ENCODE peak calls at places on chromosome 13, in four cellular contexts. C, H, P and D are unnamed samples.

GRCh38 chr13:80037505-80037888 is 303.4 kb downstream of the SPRY2 start:
- DNase-seq in P (no peak), C (no peak), H (peak; percentile 95), D (no peak)

GRCh38 chr13:49791753-49792549 is 531 bp downstream of the KPNA3 start:
- DNase-seq in P (peak; percentile 46), C (peak; percentile 56), H (peak; percentile 36), D (peak; percentile 49)

GRCh38 chr13:112118451-112119064 is 51.6 kb downstream of the SOX1 start:
- DNase-seq in P (no peak), C (no peak), H (no peak), D (no peak)

GRCh38 chr13:77002590-77003190 is 10.8 kb downstream of the CLN5 start:
- DNase-seq in C (no peak), P (no peak), H (peak; percentile 48), D (no peak)

GRCh38 chr13:84439108-84439507 is 556.8 kb upstream of the SLITRK1 start:
- DNase-seq in H (peak; percentile 58), P (no peak), C (no peak), D (no peak)

GRCh38 chr13:76693086-76693485 is 193.1 kb downstream of the KCTD12 start:
- DNase-seq in C (no peak), P (no peak), H (no peak), D (no peak)

GRCh38 chr13:109481046-109481445 is 305.3 kb downstream of the IRS2 start:
- DNase-seq in P (no peak), C (no peak), H (peak; percentile 53), D (no peak)

GRCh38 chr13:52461265-52461664 is 6.0 kb downstream of the CKAP2 start:
- DNase-seq in C (no peak), H (no peak), P (no peak), D (no peak)

GRCh38 chr13:61183670-61184069 is 232.0 kb downstream of the PCDH20 start:
- DNase-seq in P (no peak), C (no peak), H (no peak), D (no peak)

GRCh38 chr13:41577437-41577836 is 120.1 kb downstream of the RGCC start:
- DNase-seq in C (no peak), H (peak; percentile 16), P (no peak), D (no peak)

GRCh38 chr13:113205428-113205931 is 3.0 kb downstream of the PCID2 start:
- DNase-seq in P (no peak), H (peak; percentile 65), C (no peak), D (no peak)

GRCh38 chr13:27259831-27260230 is 8.5 kb downstream of the RPL21 start:
- DNase-seq in C (no peak), H (no peak), P (no peak), D (no peak)

GRCh38 chr13:100633461-100633860 is 41.1 kb downstream of the TMTC4 start:
- DNase-seq in C (no peak), P (no peak), H (peak; percentile 96), D (no peak)
- H3K36me3 ChIP-seq in C (peaks cover 72% of the 10 kb centered on the region), P (peaks cover 4% of the 10 kb centered on the region), H (peaks cover 19% of the 10 kb centered on the region), D (peaks cover 20% of the 10 kb centered on the region)

DNA sequence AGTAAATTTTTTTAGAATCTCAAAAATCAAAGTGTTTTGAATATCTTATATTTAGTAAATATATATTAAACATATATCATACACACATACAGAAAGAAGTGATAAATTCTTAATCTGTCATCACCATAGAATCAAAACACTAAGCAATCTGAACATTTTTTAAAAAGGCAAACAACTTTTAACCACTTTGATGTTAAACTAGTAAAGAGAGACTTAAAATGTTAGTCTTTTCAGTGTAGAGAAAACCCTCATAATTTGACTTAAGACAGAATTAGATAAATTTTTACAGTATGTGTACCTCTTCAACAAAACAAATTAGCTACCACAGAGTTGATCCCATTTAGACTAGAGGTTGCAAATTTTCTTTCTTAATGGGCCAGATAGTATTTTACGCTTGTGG is 13.4 kb downstream of the SUPT20H start:
- DNase-seq in P (no peak), H (no peak), C (no peak), D (no peak)
- H3K36me3 ChIP-seq in P (peaks cover 83% of the 10 kb centered on the region), H (peaks cover 30% of the 10 kb centered on the region), C (peaks cover 76% of the 10 kb centered on the region), D (peaks cover 45% of the 10 kb centered on the region)

DNA sequence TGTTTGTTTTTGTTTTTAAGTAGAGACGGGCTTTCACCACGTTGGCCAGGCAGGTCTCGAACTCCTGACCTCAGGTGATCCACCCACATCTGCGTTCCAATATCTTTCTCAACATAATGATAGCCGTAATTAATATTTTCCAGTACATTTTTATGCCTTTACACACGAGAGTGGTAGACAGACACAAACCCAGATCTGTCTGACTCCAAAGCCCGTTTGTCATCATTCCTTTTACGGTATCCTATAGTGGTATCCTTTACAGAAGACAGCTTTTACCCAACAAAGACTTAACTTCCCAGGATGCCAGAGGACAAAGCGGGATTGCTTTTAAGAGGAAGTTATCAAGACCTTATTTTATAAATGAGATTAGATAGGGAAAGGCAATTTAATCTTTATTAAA is 59.8 kb downstream of the IPO5 start:
- DNase-seq in H (no peak), C (no peak), P (no peak), D (no peak)
- H3K36me3 ChIP-seq in H (peaks cover 38% of the 10 kb centered on the region), C (peaks cover 97% of the 10 kb centered on the region), P (peaks cover 90% of the 10 kb centered on the region), D (peaks cover 31% of the 10 kb centered on the region)

GRCh38 chr13:110897521-110897920 is 17.3 kb downstream of the ANKRD10 start:
- DNase-seq in H (no peak), C (no peak), P (no peak), D (no peak)

GRCh38 chr13:110894086-110894485 is 20.8 kb downstream of the ANKRD10 start:
- DNase-seq in C (no peak), H (no peak), P (no peak), D (no peak)

GRCh38 chr13:110893571-110893970 is 21.3 kb downstream of the ANKRD10 start:
- DNase-seq in P (no peak), C (no peak), H (no peak), D (no peak)

GRCh38 chr13:110902370-110902769 is 12.5 kb downstream of the ANKRD10 start:
- DNase-seq in P (no peak), C (no peak), H (peak; percentile 61), D (no peak)

DNA sequence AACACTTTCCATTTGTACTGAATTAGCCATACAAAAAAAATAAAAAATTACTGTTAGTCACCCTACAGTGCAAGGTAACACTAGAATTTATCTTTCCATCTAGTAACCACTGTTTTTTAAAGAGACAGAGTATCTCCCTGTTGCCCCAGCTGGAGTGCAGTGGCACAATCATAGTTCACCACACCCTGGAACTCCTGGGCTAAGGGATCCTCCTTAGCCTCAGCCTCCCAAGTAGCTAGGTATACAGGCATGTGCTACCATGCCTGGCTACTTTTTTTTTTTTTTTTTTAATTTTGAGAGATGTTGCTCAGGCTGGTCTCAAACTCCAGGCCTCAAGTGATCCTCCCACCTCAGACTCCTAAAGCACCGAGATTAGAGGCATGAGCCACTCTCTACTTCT is 17.8 kb downstream of the ANKRD10 start:
- DNase-seq in H (no peak), C (no peak), P (no peak), D (no peak)
- H3K36me3 ChIP-seq in H (peaks cover 32% of the 10 kb centered on the region), C (peaks cover 58% of the 10 kb centered on the region), P (peaks cover 49% of the 10 kb centered on the region), D (peaks cover 19% of the 10 kb centered on the region)

GRCh38 chr13:98226520-98226919 is 49.5 kb upstream of the RNF113B start:
- DNase-seq in C (no peak), P (no peak), H (no peak), D (no peak)

GRCh38 chr13:98234348-98234747 is 57.3 kb upstream of the RNF113B start:
- DNase-seq in H (no peak), C (no peak), P (no peak), D (no peak)

GRCh38 chr13:98233127-98233526 is 56.1 kb upstream of the RNF113B start:
- DNase-seq in H (no peak), C (no peak), P (no peak), D (no peak)

GRCh38 chr13:98228661-98229349 is 51.7 kb upstream of the RNF113B start:
- DNase-seq in P (no peak), C (no peak), H (peak; percentile 74), D (no peak)

GRCh38 chr13:98232456-98232855 is 55.4 kb upstream of the RNF113B start:
- DNase-seq in C (no peak), H (peak; percentile 76), P (no peak), D (no peak)
- H3K36me3 ChIP-seq in C (no peaks in the 10 kb centered on the region), H (peaks cover 1% of the 10 kb centered on the region), P (no peaks in the 10 kb centered on the region), D (no peaks in the 10 kb centered on the region)

DNA sequence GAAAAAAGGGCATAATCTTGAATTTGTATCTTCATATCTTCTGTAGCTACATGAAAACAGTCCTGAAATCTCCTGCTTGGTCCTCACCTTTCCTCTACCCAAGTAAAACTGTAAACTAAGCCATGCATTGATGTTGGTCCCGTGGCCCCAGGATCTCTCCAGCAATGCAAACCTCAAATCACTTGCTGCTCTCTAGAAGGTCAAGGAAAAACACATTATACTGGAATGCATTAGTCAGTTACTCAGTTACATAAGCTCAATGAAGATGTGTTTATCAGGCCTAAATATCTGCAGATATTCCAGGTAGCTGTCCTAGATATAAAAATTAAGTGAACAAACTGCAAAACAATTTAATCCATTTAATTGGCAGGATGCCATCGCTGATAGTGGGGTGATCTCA is 261.8 kb downstream of the ABCC4 start:
- DNase-seq in H (peak; percentile 62), P (no peak), C (no peak), D (no peak)
- H3K36me3 ChIP-seq in H (peaks cover 36% of the 10 kb centered on the region), P (no peaks in the 10 kb centered on the region), C (peaks cover 9% of the 10 kb centered on the region), D (no peaks in the 10 kb centered on the region)

GRCh38 chr13:98420560-98421175 is 156.2 kb downstream of the STK24 start:
- DNase-seq in C (no peak), P (no peak), H (no peak), D (no peak)

GRCh38 chr13:98427331-98427995 is 149.4 kb downstream of the STK24 start:
- DNase-seq in H (no peak), C (no peak), P (no peak), D (no peak)

GRCh38 chr13:98422046-98422445 is 154.9 kb downstream of the STK24 start:
- DNase-seq in C (no peak), P (no peak), H (no peak), D (no peak)

GRCh38 chr13:98419786-98420559 is 156.9 kb downstream of the STK24 start:
- DNase-seq in P (no peak), H (no peak), C (no peak), D (no peak)

GRCh38 chr13:98423417-98423816 is 153.5 kb downstream of the STK24 start:
- DNase-seq in P (no peak), H (no peak), C (no peak), D (no peak)
- H3K36me3 ChIP-seq in P (no peaks in the 10 kb centered on the region), H (peaks cover 71% of the 10 kb centered on the region), C (peaks cover 24% of the 10 kb centered on the region), D (no peaks in the 10 kb centered on the region)

DNA sequence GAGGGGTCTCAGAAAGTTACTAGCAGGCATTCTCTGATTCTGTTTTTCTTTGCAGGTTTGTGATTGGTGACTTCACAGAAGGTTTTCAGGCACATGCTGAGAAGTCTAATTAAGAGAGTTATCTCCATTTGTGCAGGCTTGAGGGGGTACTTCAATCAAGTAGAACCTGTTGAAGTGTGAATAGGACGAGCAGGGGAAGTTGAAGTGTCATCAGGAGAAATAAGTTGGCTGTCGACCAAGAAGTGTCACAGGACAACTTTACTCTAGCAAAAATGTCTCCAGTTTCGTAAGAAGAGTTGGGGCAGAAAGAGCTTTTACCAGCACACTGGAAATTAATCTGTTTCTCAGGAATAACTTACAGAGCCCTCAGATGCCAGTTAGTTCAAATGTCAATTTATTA is 576.5 kb upstream of the SLITRK5 start:
- DNase-seq in P (no peak), C (no peak), H (no peak), D (no peak)
- H3K36me3 ChIP-seq in P (no peaks in the 10 kb centered on the region), C (no peaks in the 10 kb centered on the region), H (no peaks in the 10 kb centered on the region), D (no peaks in the 10 kb centered on the region)

GRCh38 chr13:31129419-31129818 is 32.3 kb downstream of the HSPH1 start:
- DNase-seq in P (no peak), H (no peak), C (no peak), D (no peak)
- H3K36me3 ChIP-seq in P (peaks cover 6% of the 10 kb centered on the region), H (peaks cover 2% of the 10 kb centered on the region), C (peaks cover 4% of the 10 kb centered on the region), D (no peaks in the 10 kb centered on the region)

GRCh38 chr13:114324334-114324733 is 10.0 kb downstream of the CHAMP1 start:
- DNase-seq in H (no peak), P (no peak), C (no peak), D (no peak)
- H3K36me3 ChIP-seq in H (peaks cover 35% of the 10 kb centered on the region), P (peaks cover 68% of the 10 kb centered on the region), C (peaks cover 70% of the 10 kb centered on the region), D (peaks cover 47% of the 10 kb centered on the region)